ENCODE peak calls at places on chromosomes 1 and 21, in four cellular contexts. One of them, this sample, is unnamed.

GRCh38 chr1:235206533-235207201 is 45.6 kb upstream of the RBM34 start:
- DNase-seq in aorta: no peak
- DNase-seq in brain microvascular endothelial cell: peak; percentile 11
- DNase-seq in trophoblast cell: no peak
- DNase-seq in this sample: no peak

GRCh38 chr1:56709269-56709880 is 64.3 kb downstream of the PRKAA2 start:
- DNase-seq in aorta: no peak
- DNase-seq in brain microvascular endothelial cell: peak; percentile 39
- DNase-seq in trophoblast cell: peak; percentile 87
- DNase-seq in this sample: no peak

GRCh38 chr1:244393604-244394176 is 58.0 kb downstream of the ADSS2 start:
- DNase-seq in aorta: no peak
- DNase-seq in brain microvascular endothelial cell: no peak
- DNase-seq in trophoblast cell: no peak
- DNase-seq in this sample: no peak

GRCh38 chr21:41240040-41240439 is 72.1 kb downstream of the BACE2 start:
- DNase-seq in aorta: no peak
- DNase-seq in brain microvascular endothelial cell: no peak
- DNase-seq in trophoblast cell: no peak
- DNase-seq in this sample: no peak

GRCh38 chr21:38925923-38926322 is 120.2 kb downstream of the ETS2 start:
- DNase-seq in aorta: peak; percentile 89
- DNase-seq in brain microvascular endothelial cell: peak; percentile 82
- DNase-seq in trophoblast cell: no peak
- DNase-seq in this sample: peak; percentile 71

GRCh38 chr1:236753554-236753953 is 41.5 kb upstream of the MTR start:
- DNase-seq in aorta: no peak
- DNase-seq in brain microvascular endothelial cell: no peak
- DNase-seq in trophoblast cell: peak; percentile 18
- DNase-seq in this sample: no peak

GRCh38 chr1:41995441-41996130 is 76.9 kb upstream of the HIVEP3 start:
- DNase-seq in aorta: no peak
- DNase-seq in brain microvascular endothelial cell: no peak
- DNase-seq in trophoblast cell: no peak
- DNase-seq in this sample: no peak

GRCh38 chr1:61502011-61502410 is 222.9 kb downstream of the TM2D1 start:
- DNase-seq in aorta: no peak
- DNase-seq in brain microvascular endothelial cell: no peak
- DNase-seq in trophoblast cell: no peak
- DNase-seq in this sample: no peak

GRCh38 chr1:214224605-214225354 is 56.2 kb upstream of the SMYD2 start:
- DNase-seq in aorta: no peak
- DNase-seq in brain microvascular endothelial cell: peak; percentile 32
- DNase-seq in trophoblast cell: no peak
- DNase-seq in this sample: no peak

GRCh38 chr21:46056450-46056903 is 41.4 kb upstream of the COL6A2 start:
- DNase-seq in aorta: peak; percentile 95
- DNase-seq in brain microvascular endothelial cell: peak; percentile 72
- DNase-seq in trophoblast cell: no peak
- DNase-seq in this sample: peak; percentile 71

GRCh38 chr1:54581621-54582035 is 33.6 kb downstream of the ACOT11 start:
- DNase-seq in aorta: peak; percentile 96
- DNase-seq in brain microvascular endothelial cell: peak; percentile 11
- DNase-seq in trophoblast cell: no peak
- DNase-seq in this sample: peak; percentile 95

GRCh38 chr1:33049381-33049780 is 12.7 kb upstream of the AK2 start:
- DNase-seq in aorta: no peak
- DNase-seq in brain microvascular endothelial cell: no peak
- DNase-seq in trophoblast cell: no peak
- DNase-seq in this sample: no peak

GRCh38 chr1:227604446-227604845 is 41.1 kb downstream of the ZNF678 start:
- DNase-seq in aorta: no peak
- DNase-seq in brain microvascular endothelial cell: peak; percentile 33
- DNase-seq in trophoblast cell: no peak
- DNase-seq in this sample: no peak

GRCh38 chr21:37525810-37526209 is 159.2 kb downstream of the DYRK1A start:
- DNase-seq in aorta: no peak
- DNase-seq in brain microvascular endothelial cell: no peak
- DNase-seq in trophoblast cell: no peak
- DNase-seq in this sample: no peak

GRCh38 chr21:16891821-16892220 is 621.0 kb upstream of the CXADR start:
- DNase-seq in aorta: no peak
- DNase-seq in brain microvascular endothelial cell: peak; percentile 83
- DNase-seq in trophoblast cell: peak; percentile 28
- DNase-seq in this sample: no peak

GRCh38 chr1:31763671-31764306 is 351 bp downstream of the ADGRB2 start:
- DNase-seq in aorta: no peak
- DNase-seq in brain microvascular endothelial cell: no peak
- DNase-seq in trophoblast cell: peak; percentile 2
- DNase-seq in this sample: no peak

GRCh38 chr1:82614090-82614489 is 813.4 kb downstream of the ADGRL2 start:
- DNase-seq in aorta: no peak
- DNase-seq in brain microvascular endothelial cell: no peak
- DNase-seq in trophoblast cell: no peak
- DNase-seq in this sample: no peak

GRCh38 chr1:218604217-218604616 is 259.1 kb downstream of the TGFB2 start:
- DNase-seq in aorta: no peak
- DNase-seq in brain microvascular endothelial cell: no peak
- DNase-seq in trophoblast cell: no peak
- DNase-seq in this sample: no peak

GRCh38 chr1:99662581-99663208 is 16.8 kb downstream of the PALMD start:
- DNase-seq in aorta: peak; percentile 61
- DNase-seq in brain microvascular endothelial cell: no peak
- DNase-seq in trophoblast cell: no peak
- DNase-seq in this sample: no peak

GRCh38 chr1:161359316-161359715 is 8.4 kb downstream of the CFAP126 start:
- DNase-seq in aorta: no peak
- DNase-seq in brain microvascular endothelial cell: no peak
- DNase-seq in trophoblast cell: no peak
- DNase-seq in this sample: no peak

GRCh38 chr1:6207075-6207885 is 1.4 kb downstream of the RNF207 start:
- DNase-seq in aorta: no peak
- DNase-seq in brain microvascular endothelial cell: no peak
- DNase-seq in trophoblast cell: no peak
- DNase-seq in this sample: no peak

GRCh38 chr1:112716133-112716720 is 1.1 kb upstream of the PPM1J start:
- DNase-seq in aorta: peak; percentile 90
- DNase-seq in brain microvascular endothelial cell: peak; percentile 87
- DNase-seq in trophoblast cell: peak; percentile 98
- DNase-seq in this sample: peak; percentile 88
- H3K27ac ChIP-seq in aorta: no peak overlapping the region
- H3K27ac ChIP-seq in brain microvascular endothelial cell: no peak overlapping the region
- H3K27ac ChIP-seq in trophoblast cell: no peak overlapping the region
- H3K27ac ChIP-seq in this sample: peak overlapping the region; percentile 65

GRCh38 chr21:35226960-35227741 is 178.0 kb upstream of the RUNX1 start:
- DNase-seq in aorta: no peak
- DNase-seq in brain microvascular endothelial cell: no peak
- DNase-seq in trophoblast cell: no peak
- DNase-seq in this sample: no peak

GRCh38 chr21:35226302-35226701 is 177.2 kb upstream of the RUNX1 start:
- DNase-seq in aorta: no peak
- DNase-seq in brain microvascular endothelial cell: no peak
- DNase-seq in trophoblast cell: no peak
- DNase-seq in this sample: no peak

GRCh38 chr21:35225573-35225972 is 176.5 kb upstream of the RUNX1 start:
- DNase-seq in aorta: no peak
- DNase-seq in brain microvascular endothelial cell: no peak
- DNase-seq in trophoblast cell: no peak
- DNase-seq in this sample: no peak

GRCh38 chr21:35229290-35229689 is 180.2 kb upstream of the RUNX1 start:
- DNase-seq in aorta: no peak
- DNase-seq in brain microvascular endothelial cell: no peak
- DNase-seq in trophoblast cell: no peak
- DNase-seq in this sample: no peak

GRCh38 chr21:35227774-35228173 is 178.7 kb upstream of the RUNX1 start:
- DNase-seq in aorta: no peak
- DNase-seq in brain microvascular endothelial cell: no peak
- DNase-seq in trophoblast cell: no peak
- DNase-seq in this sample: no peak
- H3K27ac ChIP-seq in aorta: no peak overlapping the region
- H3K27ac ChIP-seq in brain microvascular endothelial cell: no peak overlapping the region
- H3K27ac ChIP-seq in trophoblast cell: no peak overlapping the region
- H3K27ac ChIP-seq in this sample: no peak overlapping the region

GRCh38 chr1:191483997-191484396 is 674.3 kb upstream of the RGS18 start:
- DNase-seq in aorta: no peak
- DNase-seq in brain microvascular endothelial cell: no peak
- DNase-seq in trophoblast cell: no peak
- DNase-seq in this sample: no peak
- H3K27ac ChIP-seq in aorta: no peak overlapping the region
- H3K27ac ChIP-seq in brain microvascular endothelial cell: no peak overlapping the region
- H3K27ac ChIP-seq in trophoblast cell: no peak overlapping the region
- H3K27ac ChIP-seq in this sample: no peak overlapping the region

GRCh38 chr1:175866776-175867175 is 123.4 kb upstream of the TNR start:
- DNase-seq in aorta: no peak
- DNase-seq in brain microvascular endothelial cell: no peak
- DNase-seq in trophoblast cell: no peak
- DNase-seq in this sample: no peak
- H3K27ac ChIP-seq in aorta: no peak overlapping the region
- H3K27ac ChIP-seq in brain microvascular endothelial cell: no peak overlapping the region
- H3K27ac ChIP-seq in trophoblast cell: no peak overlapping the region
- H3K27ac ChIP-seq in this sample: no peak overlapping the region

DNA sequence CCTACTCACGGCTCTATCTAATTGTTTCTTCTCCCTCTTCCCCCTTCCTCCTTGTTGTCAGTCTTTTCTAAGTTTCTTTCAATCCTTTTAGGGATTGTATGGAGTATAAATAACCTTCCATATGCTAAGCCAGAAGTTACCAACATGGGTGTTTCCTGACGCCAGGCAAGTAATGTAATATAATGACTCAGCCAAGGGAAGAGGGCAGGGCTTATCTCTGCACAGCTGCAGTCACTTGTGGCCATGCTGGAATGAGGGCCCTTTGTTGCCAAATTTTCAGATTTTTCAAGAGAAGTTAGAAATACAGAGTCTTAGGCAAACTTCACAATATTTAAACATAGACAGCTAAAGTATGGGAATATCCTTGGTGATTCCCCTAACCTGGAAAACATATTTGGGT is 194.6 kb downstream of the ST6GALNAC3 start:
- DNase-seq in aorta: no peak
- DNase-seq in brain microvascular endothelial cell: peak; percentile 60
- DNase-seq in trophoblast cell: peak; percentile 37
- DNase-seq in this sample: no peak
- H3K27ac ChIP-seq in aorta: no peak overlapping the region
- H3K27ac ChIP-seq in brain microvascular endothelial cell: no peak overlapping the region
- H3K27ac ChIP-seq in trophoblast cell: no peak overlapping the region
- H3K27ac ChIP-seq in this sample: no peak overlapping the region

DNA sequence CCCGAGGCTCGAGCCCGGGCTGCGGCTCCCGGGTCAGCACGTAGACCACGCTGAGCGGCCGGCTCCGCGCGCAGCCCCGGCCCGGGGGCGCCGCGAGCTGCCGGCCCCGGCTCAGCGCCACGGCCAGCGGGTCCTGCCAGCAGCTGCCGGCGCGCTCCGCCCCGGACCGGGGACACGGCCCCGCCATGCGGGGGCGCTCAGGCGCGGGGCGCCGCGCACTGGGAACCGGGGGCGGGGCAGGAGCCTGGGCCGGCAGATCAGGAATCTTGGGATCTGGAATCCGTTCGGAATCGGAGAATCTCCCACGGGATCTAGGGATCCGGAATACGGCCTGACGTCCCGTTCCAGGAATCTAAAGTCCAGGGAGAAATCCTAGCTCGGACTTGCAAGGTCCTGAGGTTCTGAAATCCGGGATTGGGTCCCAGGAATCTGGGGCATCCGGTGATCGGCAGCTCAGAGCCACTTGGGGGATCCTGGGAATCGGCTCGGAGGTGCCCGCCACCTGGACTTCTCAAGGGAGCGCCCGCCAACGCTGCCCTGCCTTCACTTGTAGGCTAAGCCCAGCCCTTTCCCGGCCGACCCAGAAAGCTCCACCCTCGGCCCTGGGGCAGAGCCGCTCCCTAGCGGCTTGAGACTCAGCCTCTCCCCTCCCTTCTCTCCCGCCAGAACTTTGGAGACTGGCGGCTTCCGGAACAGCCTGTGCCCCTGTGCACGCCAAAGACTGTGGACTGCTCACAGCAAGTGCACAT is at the start of gene MAP3K6:
- DNase-seq in aorta: peak; percentile 94
- DNase-seq in brain microvascular endothelial cell: peak; percentile 57
- DNase-seq in trophoblast cell: peak; percentile 84
- DNase-seq in this sample: peak; percentile 96
- H3K27ac ChIP-seq in aorta: peak within 1 kb of the TSS; percentile 94
- H3K27ac ChIP-seq in brain microvascular endothelial cell: peak within 1 kb of the TSS; percentile 80
- H3K27ac ChIP-seq in trophoblast cell: peak within 1 kb of the TSS; percentile 60
- H3K27ac ChIP-seq in this sample: peak within 1 kb of the TSS; percentile 96

GRCh38 chr21:35617491-35617890 is 442.8 kb downstream of the SETD4 start:
- DNase-seq in aorta: no peak
- DNase-seq in brain microvascular endothelial cell: no peak
- DNase-seq in trophoblast cell: peak; percentile 66
- DNase-seq in this sample: no peak

GRCh38 chr21:35611752-35612151 is 448.6 kb downstream of the SETD4 start:
- DNase-seq in aorta: no peak
- DNase-seq in brain microvascular endothelial cell: no peak
- DNase-seq in trophoblast cell: peak; percentile 83
- DNase-seq in this sample: no peak

GRCh38 chr21:35616090-35616489 is 444.2 kb downstream of the SETD4 start:
- DNase-seq in aorta: no peak
- DNase-seq in brain microvascular endothelial cell: peak; percentile 49
- DNase-seq in trophoblast cell: no peak
- DNase-seq in this sample: no peak

GRCh38 chr21:35615325-35615724 is 445.0 kb downstream of the SETD4 start:
- DNase-seq in aorta: no peak
- DNase-seq in brain microvascular endothelial cell: no peak
- DNase-seq in trophoblast cell: no peak
- DNase-seq in this sample: no peak

GRCh38 chr21:35614412-35614901 is 445.9 kb downstream of the SETD4 start:
- DNase-seq in aorta: no peak
- DNase-seq in brain microvascular endothelial cell: peak; percentile 55
- DNase-seq in trophoblast cell: peak; percentile 86
- DNase-seq in this sample: no peak
- H3K27ac ChIP-seq in aorta: no peak overlapping the region
- H3K27ac ChIP-seq in brain microvascular endothelial cell: no peak overlapping the region
- H3K27ac ChIP-seq in trophoblast cell: no peak overlapping the region
- H3K27ac ChIP-seq in this sample: no peak overlapping the region

This sample was measured in upper lobe of right lung.